ENCODE peak calls at places on chromosomes 7 and 10, in nine cellular contexts. V, W, Q, N, Y, X, G, C and K are unnamed samples.
A peak's percentile ranks its signal among the peaks of the same experiment; 100 is the strongest.

GRCh38 chr7:824664-825063 is 7.6 kb upstream of the SUN1 start:
- DNase-seq in V (no peak), W (no peak), Q (no peak), N (no peak), Y (no peak), X (no peak), G (no peak), C (no peak), K (no peak)

GRCh38 chr10:52318822-52319464 is 4.9 kb downstream of the DKK1 start:
- DNase-seq in V (peak; percentile 70), W (no peak), Q (no peak), N (no peak), Y (no peak), X (no peak), G (no peak), C (no peak), K (peak; percentile 16)

GRCh38 chr10:73628405-73628804 is 12.9 kb downstream of the MYOZ1 start:
- DNase-seq in V (no peak), W (no peak), Q (no peak), N (no peak), Y (no peak), X (no peak), G (no peak), C (no peak), K (no peak)

GRCh38 chr10:122422266-122422980 is 32.0 kb upstream of the ARMS2 start:
- DNase-seq in V (no peak), W (peak; percentile 37), Q (no peak), N (no peak), Y (peak; percentile 12), X (no peak), G (no peak), C (no peak), K (no peak)

GRCh38 chr10:1608408-1609037 is 128.8 kb downstream of the ADARB2 start:
- DNase-seq in V (no peak), W (no peak), Q (no peak), N (no peak), Y (no peak), X (no peak), G (no peak), C (no peak), K (no peak)

GRCh38 chr7:28957822-28958234 is 302 bp downstream of the TRIL start:
- DNase-seq in V (no peak), W (no peak), Q (peak; percentile 45), N (no peak), Y (no peak), X (no peak), G (no peak), C (peak; percentile 30), K (no peak)

GRCh38 chr10:3186365-3186764 is 13.8 kb upstream of the PITRM1 start:
- DNase-seq in V (no peak), W (peak; percentile 50), Q (no peak), N (peak; percentile 10), Y (peak; percentile 44), X (peak; percentile 7), G (no peak), C (no peak), K (no peak)

GRCh38 chr7:104960741-104961479 is 53.1 kb upstream of the KMT2E start:
- DNase-seq in V (no peak), W (no peak), Q (no peak), N (no peak), Y (no peak), X (no peak), G (no peak), C (no peak), K (peak; percentile 65)

GRCh38 chr7:114910787-114911186 is 11.1 kb upstream of the MDFIC start:
- DNase-seq in V (no peak), W (no peak), Q (no peak), N (no peak), Y (no peak), X (no peak), G (no peak), C (no peak), K (no peak)

GRCh38 chr7:102096706-102097427 is 189.8 kb upstream of the SH2B2 start:
- DNase-seq in V (no peak), W (no peak), Q (no peak), N (no peak), Y (no peak), X (no peak), G (no peak), C (no peak), K (no peak)

GRCh38 chr10:122476034-122476695 is 14.8 kb downstream of the HTRA1 start:
- DNase-seq in V (no peak), W (no peak), Q (no peak), N (no peak), Y (no peak), X (no peak), G (no peak), C (no peak), K (no peak)

GRCh38 chr10:43076876-43077420 is at the start of gene RET:
- DNase-seq in V (no peak), W (no peak), Q (peak; percentile 76), N (no peak), Y (no peak), X (no peak), G (no peak), C (peak; percentile 61), K (peak; percentile 19)

GRCh38 chr7:16627236-16627635 is 18.3 kb downstream of the ANKMY2 start:
- DNase-seq in V (no peak), W (no peak), Q (no peak), N (no peak), Y (no peak), X (no peak), G (no peak), C (no peak), K (no peak)

GRCh38 chr7:37833107-37833817 is 15.1 kb upstream of the NME8 start:
- DNase-seq in V (peak; percentile 25), W (peak; percentile 35), Q (peak; percentile 40), N (no peak), Y (peak; percentile 26), X (no peak), G (no peak), C (peak; percentile 52), K (peak; percentile 39)

GRCh38 chr7:25358831-25359350 is 130.6 kb upstream of the NPVF start:
- DNase-seq in V (no peak), W (no peak), Q (no peak), N (no peak), Y (no peak), X (no peak), G (no peak), C (no peak), K (no peak)

GRCh38 chr7:149125189-149125863 is 798 bp downstream of the ZNF425 start:
- DNase-seq in V (no peak), W (no peak), Q (no peak), N (no peak), Y (no peak), X (no peak), G (no peak), C (no peak), K (no peak)

GRCh38 chr10:26593896-26594295 is 103.6 kb upstream of the PDSS1 start:
- DNase-seq in V (no peak), W (no peak), Q (peak; percentile 64), N (no peak), Y (peak; percentile 33), X (no peak), G (no peak), C (peak; percentile 49), K (no peak)

GRCh38 chr7:2815523-2816240 is 28.4 kb downstream of the GNA12 start:
- DNase-seq in V (no peak), W (no peak), Q (no peak), N (no peak), Y (no peak), X (no peak), G (no peak), C (no peak), K (no peak)

GRCh38 chr7:67251986-67252558 is 255.4 kb downstream of the TYW1 start:
- DNase-seq in V (no peak), W (no peak), Q (no peak), N (no peak), Y (no peak), X (no peak), G (no peak), C (no peak), K (no peak)

GRCh38 chr7:127730658-127731276 is 78.8 kb downstream of the SND1 start:
- DNase-seq in V (no peak), W (no peak), Q (no peak), N (no peak), Y (no peak), X (no peak), G (no peak), C (no peak), K (no peak)

GRCh38 chr7:38368191-38368605 is 94.8 kb upstream of the TARP start:
- DNase-seq in V (no peak), W (peak; percentile 78), Q (peak; percentile 62), N (peak; percentile 61), Y (peak; percentile 73), X (peak; percentile 51), G (peak; percentile 23), C (peak; percentile 57), K (peak; percentile 46)

GRCh38 chr7:6251653-6252052 is 20.8 kb downstream of the CYTH3 start:
- DNase-seq in V (no peak), W (no peak), Q (no peak), N (no peak), Y (no peak), X (no peak), G (no peak), C (no peak), K (no peak)

GRCh38 chr10:102801496-102801895 is 35.7 kb downstream of the CYP17A1 start:
- DNase-seq in V (no peak), W (no peak), Q (no peak), N (no peak), Y (no peak), X (no peak), G (no peak), C (no peak), K (peak; percentile 60)

GRCh38 chr10:104922810-104923209 is 281.7 kb downstream of the SORCS3 start:
- DNase-seq in V (no peak), W (no peak), Q (peak; percentile 20), N (no peak), Y (no peak), X (no peak), G (no peak), C (peak; percentile 4), K (no peak)

GRCh38 chr7:23685770-23686169 is 5.8 kb downstream of the FAM221A start:
- DNase-seq in V (no peak), W (no peak), Q (no peak), N (no peak), Y (no peak), X (no peak), G (no peak), C (no peak), K (no peak)

GRCh38 chr7:126728967-126729366 is 523.8 kb downstream of the GRM8 start:
- DNase-seq in V (no peak), W (no peak), Q (no peak), N (no peak), Y (no peak), X (no peak), G (no peak), C (no peak), K (no peak)

GRCh38 chr7:143171697-143172096 is 11.5 kb upstream of the TAS2R39 start:
- DNase-seq in V (no peak), W (no peak), Q (no peak), N (no peak), Y (no peak), X (no peak), G (no peak), C (no peak), K (no peak)

GRCh38 chr10:70912556-70912955 is 24.2 kb upstream of the PCBD1 start:
- DNase-seq in V (no peak), W (no peak), Q (no peak), N (no peak), Y (no peak), X (no peak), G (no peak), C (no peak), K (no peak)

GRCh38 chr10:60205741-60206140 is 183.9 kb downstream of the ANK3 start:
- DNase-seq in V (no peak), W (no peak), Q (no peak), N (no peak), Y (no peak), X (no peak), G (no peak), C (no peak), K (no peak)

GRCh38 chr7:24395512-24395911 is 111.5 kb downstream of the NPY start:
- DNase-seq in V (no peak), W (no peak), Q (no peak), N (no peak), Y (no peak), X (no peak), G (no peak), C (no peak), K (no peak)